ENCODE peak calls at places on chromosomes 4 and X, in seven cellular contexts. U, D, T, X, H, Z and Q are unnamed samples.

GRCh38 chr4:8525383-8526120 is 54.6 kb upstream of the GPR78 start:
- DNase-seq in U (no peak), D (no peak), T (no peak), X (no peak), H (peak), Z (no peak), Q (no peak)

GRCh38 chr4:151641167-151641566 is 119.6 kb downstream of the GATB start:
- DNase-seq in U (no peak), D (peak), T (no peak), X (no peak), H (peak), Z (no peak), Q (no peak)

GRCh38 chr4:8218371-8219050 is 19.4 kb downstream of the SH3TC1 start:
- DNase-seq in U (no peak), D (no peak), T (no peak), X (no peak), H (no peak), Z (no peak), Q (no peak)

GRCh38 chr4:155582971-155583437 is 83.6 kb upstream of the GUCY1A1 start:
- DNase-seq in U (no peak), D (peak), T (no peak), X (peak), H (peak), Z (no peak), Q (no peak)

GRCh38 chrX:136866337-136867095 is 14.0 kb downstream of the RBMX start:
- DNase-seq in U (no peak), D (no peak), T (no peak), X (no peak), H (no peak), Z (no peak), Q (no peak)

GRCh38 chr4:121340247-121340646 is 40.6 kb downstream of the QRFPR start:
- DNase-seq in U (no peak), D (no peak), T (no peak), X (no peak), H (no peak), Z (no peak), Q (no peak)

GRCh38 chr4:4270529-4270928 is 19.4 kb downstream of the LYAR start:
- DNase-seq in U (no peak), D (peak), T (no peak), X (no peak), H (no peak), Z (no peak), Q (no peak)

GRCh38 chr4:37970702-37971101 is 10.5 kb downstream of the PTTG2 start:
- DNase-seq in U (peak), D (peak), T (peak), X (no peak), H (peak), Z (peak), Q (peak)

GRCh38 chr4:10180603-10180926 is 64.0 kb upstream of the WDR1 start:
- DNase-seq in U (no peak), D (no peak), T (no peak), X (no peak), H (no peak), Z (no peak), Q (no peak)

GRCh38 chrX:16177260-16177659 is 10.0 kb downstream of the MAGEB17 start:
- DNase-seq in U (no peak), D (no peak), T (no peak), X (no peak), H (no peak), Z (no peak), Q (no peak)

GRCh38 chrX:21757960-21758359 is at the start of gene SMPX:
- DNase-seq in U (no peak), D (no peak), T (no peak), X (no peak), H (no peak), Z (no peak), Q (no peak)

GRCh38 chrX:30141966-30142365 is 73.4 kb upstream of the MAGEB2 start:
- DNase-seq in U (no peak), D (peak), T (no peak), X (no peak), H (peak), Z (peak), Q (no peak)

GRCh38 chr4:109675181-109675580 is 28.1 kb downstream of the CASP6 start:
- DNase-seq in U (no peak), D (no peak), T (no peak), X (no peak), H (no peak), Z (no peak), Q (no peak)

GRCh38 chrX:68938244-68939004 is 109.6 kb downstream of the EFNB1 start:
- DNase-seq in U (no peak), D (no peak), T (no peak), X (no peak), H (peak), Z (no peak), Q (no peak)

GRCh38 chr4:100762738-100763137 is 244.9 kb upstream of the EMCN start:
- DNase-seq in U (no peak), D (no peak), T (no peak), X (no peak), H (no peak), Z (no peak), Q (no peak)

GRCh38 chr4:101914761-101915160 is 124.2 kb downstream of the BANK1 start:
- DNase-seq in U (no peak), D (no peak), T (no peak), X (no peak), H (no peak), Z (no peak), Q (no peak)

GRCh38 chr4:82898322-82899243 is 2.0 kb upstream of the THAP9 start:
- DNase-seq in U (peak), D (peak), T (no peak), X (no peak), H (peak), Z (peak), Q (no peak)

GRCh38 chr4:148441986-148442829 is at the start of gene NR3C2:
- DNase-seq in U (peak), D (peak), T (peak), X (peak), H (peak), Z (peak), Q (peak)

GRCh38 chr4:10094841-10095240 is 21.8 kb downstream of the WDR1 start:
- DNase-seq in U (no peak), D (no peak), T (no peak), X (no peak), H (no peak), Z (no peak), Q (no peak)

GRCh38 chrX:49951524-49952193 is 29.3 kb downstream of the CLCN5 start:
- DNase-seq in U (no peak), D (no peak), T (no peak), X (no peak), H (peak), Z (no peak), Q (no peak)

GRCh38 chrX:47030339-47030738 is 47.9 kb upstream of the RGN start:
- DNase-seq in U (no peak), D (peak), T (no peak), X (peak), H (peak), Z (peak), Q (no peak)

GRCh38 chrX:124010157-124010556 is 48.7 kb downstream of the STAG2 start:
- DNase-seq in U (no peak), D (peak), T (no peak), X (no peak), H (peak), Z (no peak), Q (no peak)

GRCh38 chrX:150143721-150144440 is 205.6 kb upstream of the EOLA2 start:
- DNase-seq in U (no peak), D (no peak), T (no peak), X (no peak), H (peak), Z (no peak), Q (no peak)

GRCh38 chr4:57043304-57044251 is 64.9 kb downstream of the POLR2B start:
- DNase-seq in U (no peak), D (no peak), T (no peak), X (peak), H (peak), Z (no peak), Q (no peak)

GRCh38 chrX:74300869-74301268 is 3.1 kb upstream of the ZCCHC13 start:
- DNase-seq in U (no peak), D (no peak), T (no peak), X (no peak), H (no peak), Z (no peak), Q (no peak)

GRCh38 chr4:26197018-26197779 is 123.6 kb upstream of the RBPJ start:
- DNase-seq in U (no peak), D (peak), T (no peak), X (peak), H (peak), Z (no peak), Q (peak)

GRCh38 chr4:8180310-8181093 is 18.6 kb upstream of the SH3TC1 start:
- DNase-seq in U (no peak), D (no peak), T (no peak), X (no peak), H (no peak), Z (no peak), Q (no peak)

GRCh38 chr4:47017494-47017893 is 13.9 kb upstream of the GABRB1 start:
- DNase-seq in U (no peak), D (peak), T (no peak), X (no peak), H (no peak), Z (no peak), Q (no peak)

GRCh38 chrX:134377537-134377936 is 82.4 kb upstream of the HPRT1 start:
- DNase-seq in U (peak), D (peak), T (no peak), X (no peak), H (peak), Z (no peak), Q (no peak)

GRCh38 chrX:134713618-134714107 is 55.4 kb upstream of the PLAC1 start:
- DNase-seq in U (no peak), D (no peak), T (no peak), X (no peak), H (no peak), Z (no peak), Q (no peak)

GRCh38 chr4:6701371-6701770 is 7.7 kb downstream of the S100P start:
- DNase-seq in U (no peak), D (peak), T (no peak), X (no peak), H (no peak), Z (no peak), Q (no peak)

GRCh38 chr4:6971536-6972374 is 62.1 kb downstream of the TBC1D14 start:
- DNase-seq in U (no peak), D (no peak), T (no peak), X (no peak), H (no peak), Z (peak), Q (no peak)